ENCODE peak calls at places on chromosomes 12 and 14, in seven cellular contexts. C, M, J, A, H, L and G are unnamed samples.
A peak's percentile ranks its signal among the peaks of the same experiment; 100 is the strongest.

GRCh38 chr12:119061208-119061796 is 80.0 kb downstream of the SRRM4 start:
- DNase-seq in A (peak; percentile 5), J (no peak), L (peak; percentile 53), C (peak; percentile 85), M (no peak), H (peak; percentile 58), G (no peak)

GRCh38 chr12:113874999-113875561 is 91.0 kb downstream of the RBM19 start:
- DNase-seq in M (no peak), A (no peak), H (no peak), L (no peak), C (no peak), J (no peak), G (no peak)

GRCh38 chr12:30440826-30441602 is 254.7 kb downstream of the IPO8 start:
- DNase-seq in L (peak; percentile 2), H (no peak), M (peak; percentile 56), A (no peak), C (peak; percentile 52), J (no peak), G (no peak)

GRCh38 chr12:70365648-70366518 is at the start of gene KCNMB4:
- DNase-seq in C (peak; percentile 93), M (peak; percentile 88), J (peak; percentile 5), H (peak; percentile 44), A (peak; percentile 61), L (peak; percentile 82), G (peak; percentile 94)

GRCh38 chr12:124454352-124454725 is 113.1 kb downstream of the NCOR2 start:
- DNase-seq in A (no peak), J (no peak), C (no peak), H (no peak), M (no peak), L (no peak), G (no peak)

GRCh38 chr14:58540693-58541092 is 97.1 kb upstream of the DACT1 start:
- DNase-seq in L (no peak), J (no peak), C (no peak), A (no peak), M (no peak), H (no peak), G (no peak)

GRCh38 chr12:53381739-53382630 is 2.0 kb downstream of the SP1 start:
- DNase-seq in M (peak; percentile 42), A (peak; percentile 24), L (peak; percentile 67), J (no peak), C (peak; percentile 60), H (peak; percentile 48), G (peak; percentile 37)

GRCh38 chr12:16726879-16727278 is 120.9 kb upstream of the LMO3 start:
- DNase-seq in H (no peak), A (no peak), J (no peak), L (no peak), M (no peak), C (no peak), G (no peak)

GRCh38 chr14:39668449-39668848 is 236.2 kb upstream of the FBXO33 start:
- DNase-seq in L (no peak), J (no peak), H (no peak), M (no peak), A (no peak), C (no peak), G (no peak)

GRCh38 chr14:28677381-28677780 is 89.2 kb upstream of the FOXG1 start:
- DNase-seq in J (no peak), C (no peak), M (no peak), H (no peak), L (no peak), A (no peak), G (no peak)

GRCh38 chr12:96196781-96197180 is 2.6 kb downstream of the ELK3 start:
- DNase-seq in M (no peak), C (no peak), L (no peak), H (no peak), A (no peak), J (no peak), G (no peak)

GRCh38 chr12:113449299-113449698 is 22.4 kb downstream of the LHX5 start:
- DNase-seq in L (no peak), J (no peak), M (no peak), C (no peak), A (no peak), H (no peak), G (no peak)

GRCh38 chr12:64171715-64172114 is 50.4 kb downstream of the KICS2 start:
- DNase-seq in C (no peak), H (no peak), L (no peak), J (no peak), A (no peak), M (no peak), G (no peak)

GRCh38 chr12:120498870-120499515 is 3.1 kb downstream of the DYNLL1 start:
- DNase-seq in M (no peak), H (no peak), A (no peak), C (no peak), J (no peak), L (no peak), G (no peak)

GRCh38 chr12:106049546-106049945 is 89.2 kb downstream of the NUAK1 start:
- DNase-seq in A (no peak), J (no peak), C (no peak), L (no peak), H (no peak), M (no peak), G (no peak)

GRCh38 chr12:96140110-96140509 is 54.1 kb upstream of the ELK3 start:
- DNase-seq in J (no peak), A (no peak), L (no peak), M (no peak), H (no peak), C (no peak), G (no peak)

GRCh38 chr14:68976160-68977067 is 2.7 kb downstream of the ACTN1 start:
- DNase-seq in C (no peak), A (no peak), M (no peak), J (no peak), L (no peak), H (no peak), G (no peak)

GRCh38 chr12:117361312-117361670 is at the start of gene NOS1:
- DNase-seq in A (no peak), M (no peak), L (no peak), J (no peak), H (no peak), C (peak; percentile 45), G (no peak)

GRCh38 chr14:45940318-45940717 is 687.3 kb upstream of the MIS18BP1 start:
- DNase-seq in C (no peak), A (no peak), J (no peak), M (no peak), L (no peak), H (no peak), G (no peak)
- TF ChIP-seq CTCF in C (no peak), A (no peak), J (no peak), M (no peak), L (no peak), H (no peak), G (no peak)

DNA sequence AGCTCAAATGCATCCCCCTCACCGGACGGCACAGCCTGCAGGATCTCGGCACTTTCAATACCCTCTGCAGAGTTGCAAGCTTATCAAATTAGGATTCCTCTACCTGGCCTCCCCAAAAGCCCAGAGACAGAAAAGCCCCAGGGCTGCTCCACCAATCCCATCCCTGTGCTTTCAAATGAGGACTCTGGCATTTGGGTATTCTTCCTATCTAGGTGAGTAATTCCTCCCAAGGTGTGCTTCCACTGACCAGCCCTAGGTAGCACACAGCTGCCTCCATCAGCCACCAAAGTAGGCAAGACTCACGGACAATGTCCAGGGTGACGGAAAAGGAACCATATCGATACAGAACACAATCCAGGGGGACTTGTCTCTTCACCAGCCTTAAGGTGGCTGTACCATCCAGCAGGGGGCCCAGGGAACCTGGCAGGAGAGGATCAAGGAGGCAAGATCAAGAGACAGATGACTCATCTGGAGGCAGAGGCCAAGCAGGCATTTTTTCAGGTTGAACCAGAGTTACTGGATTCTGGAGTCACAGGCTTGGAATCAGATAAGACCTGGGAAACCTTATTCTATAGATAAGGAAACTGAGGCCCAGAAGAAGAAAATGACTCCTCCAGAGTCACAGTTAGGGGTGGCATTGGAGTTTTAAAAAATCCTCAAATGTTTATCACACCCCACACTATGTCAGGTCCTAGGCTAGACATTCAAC is 9.9 kb downstream of the PMEL start:
- DNase-seq in C (no peak), A (peak; percentile 60), H (no peak), M (peak; percentile 72), L (peak; percentile 45), J (no peak), G (no peak)
- TF ChIP-seq CTCF in C (no peak), A (peak; percentile 47), H (no peak), M (peak; percentile 63), L (peak; percentile 70), J (peak; percentile 71), G (no peak)

DNA sequence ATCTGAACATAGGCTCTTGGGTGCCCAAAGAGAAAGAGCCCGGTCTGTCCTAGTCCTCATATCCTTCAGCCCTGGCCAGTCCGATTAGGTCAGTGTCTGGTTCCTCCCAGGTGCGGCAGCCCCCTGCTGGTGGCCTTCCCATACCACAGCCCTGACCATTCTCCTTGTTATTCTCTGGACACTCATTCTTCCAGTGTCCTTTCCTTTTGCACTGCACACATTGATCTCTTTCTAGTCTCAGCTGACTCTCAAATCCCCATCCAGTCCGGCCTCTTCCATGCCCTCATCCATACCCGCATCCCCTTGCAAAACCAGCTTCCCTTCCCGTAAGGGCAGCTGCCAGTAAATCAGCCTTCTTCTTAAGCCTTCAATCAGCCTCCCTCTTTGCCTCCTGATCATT is 1316.3 kb downstream of the TMEM121 start:
- DNase-seq in L (peak; percentile 10), A (no peak), H (peak; percentile 21), J (no peak), M (peak; percentile 33), C (no peak), G (no peak)
- TF ChIP-seq CTCF in L (peak; percentile 56), A (peak; percentile 24), H (peak; percentile 30), J (peak; percentile 8), M (peak; percentile 80), C (no peak), G (peak; percentile 15)

GRCh38 chr14:103522028-103522581 is 525 bp downstream of the CKB start:
- DNase-seq in C (peak; percentile 50), M (no peak), L (no peak), H (no peak), A (no peak), J (no peak), G (no peak)

GRCh38 chr14:103523583-103523969 is 946 bp upstream of the CKB start:
- DNase-seq in C (peak; percentile 31), L (no peak), H (no peak), J (no peak), A (no peak), M (no peak), G (no peak)

GRCh38 chr14:103522649-103523582 is at the start of gene CKB:
- DNase-seq in A (no peak), H (no peak), C (peak; percentile 78), L (no peak), M (peak; percentile 82), J (no peak), G (peak; percentile 74)

GRCh38 chr14:103526247-103526913 is 2.6 kb upstream of the TRMT61A start:
- DNase-seq in J (no peak), L (no peak), A (no peak), C (no peak), M (no peak), H (no peak), G (no peak)

GRCh38 chr14:103524002-103524785 is 1.6 kb upstream of the CKB start:
- DNase-seq in J (no peak), C (no peak), L (no peak), M (no peak), A (no peak), H (no peak), G (no peak)
- TF ChIP-seq CTCF in J (no peak), C (no peak), L (peak; percentile 49), M (peak; percentile 42), A (no peak), H (no peak), G (no peak)

GRCh38 chr12:45547822-45548221 is 181.7 kb upstream of the ARID2 start:
- DNase-seq in H (no peak), A (no peak), C (no peak), M (no peak), J (no peak), L (no peak), G (no peak)
- TF ChIP-seq CTCF in H (no peak), A (no peak), C (no peak), M (no peak), J (peak; percentile 27), L (no peak), G (peak; percentile 11)